ENCODE peak calls at places on chromosomes 3 and 15, in nine cellular contexts. D, Q, G, I, A, V, N, K and C are unnamed samples.

GRCh38 chr15:72998681-72999466 is 53.4 kb upstream of the NEO1 start:
- DNase-seq in V (no peak), N (no peak), Q (no peak), G (no peak), I (no peak), A (no peak), K (no peak), D (no peak), C (no peak)

GRCh38 chr3:101938262-101938847 is 89.0 kb downstream of the NFKBIZ start:
- DNase-seq in Q (no peak), A (no peak), I (no peak), V (no peak), N (no peak), D (no peak), K (no peak), G (peak; percentile 27), C (no peak)

GRCh38 chr3:87145553-87145952 is 81.6 kb upstream of the CHMP2B start:
- DNase-seq in D (no peak), N (no peak), G (peak; percentile 50), V (no peak), Q (no peak), A (no peak), I (peak; percentile 44), K (no peak), C (no peak)

GRCh38 chr3:190737451-190737850 is 125.0 kb downstream of the GMNC start:
- DNase-seq in G (no peak), I (no peak), V (no peak), D (no peak), A (no peak), Q (no peak), K (no peak), N (no peak), C (no peak)

GRCh38 chr3:10768995-10769394 is 47.0 kb upstream of the SLC6A11 start:
- DNase-seq in N (no peak), V (no peak), A (no peak), K (no peak), Q (no peak), I (no peak), D (no peak), G (no peak), C (no peak)

GRCh38 chr3:3366391-3366790 is 186.9 kb upstream of the CRBN start:
- DNase-seq in K (no peak), Q (no peak), A (no peak), I (no peak), V (no peak), D (no peak), G (no peak), N (no peak), C (no peak)

GRCh38 chr3:46660003-46660402 is 33.5 kb downstream of the ALS2CL start:
- DNase-seq in I (no peak), V (no peak), K (no peak), Q (no peak), N (no peak), D (no peak), G (no peak), A (no peak), C (no peak)

GRCh38 chr15:94305133-94305532 is 73.8 kb downstream of the MCTP2 start:
- DNase-seq in D (no peak), A (no peak), G (no peak), K (no peak), Q (no peak), N (no peak), I (no peak), V (no peak), C (no peak)

GRCh38 chr3:40598338-40598737 is 73.6 kb downstream of the ZNF621 start:
- DNase-seq in I (no peak), D (no peak), N (no peak), K (no peak), A (no peak), G (no peak), Q (no peak), V (no peak), C (no peak)

GRCh38 chr3:45054196-45054857 is 28.2 kb downstream of the CLEC3B start:
- DNase-seq in D (peak; percentile 81), I (peak; percentile 81), A (no peak), V (no peak), G (peak; percentile 74), Q (no peak), K (no peak), N (no peak), C (no peak)

GRCh38 chr3:29513236-29513635 is 232.4 kb downstream of the RBMS3 start:
- DNase-seq in D (peak; percentile 59), V (no peak), I (peak; percentile 68), G (no peak), A (no peak), N (no peak), K (no peak), Q (no peak), C (no peak)

GRCh38 chr15:34085746-34086145 is 15.9 kb downstream of the EMC7 start:
- DNase-seq in G (peak; percentile 4), V (no peak), I (no peak), K (no peak), D (peak; percentile 57), N (no peak), A (no peak), Q (no peak), C (no peak)

GRCh38 chr3:190229632-190230424 is 92.4 kb downstream of the CLDN1 start:
- DNase-seq in I (peak; percentile 31), Q (peak; percentile 3), A (no peak), D (peak; percentile 74), V (no peak), N (no peak), K (no peak), G (peak; percentile 78), C (no peak)

GRCh38 chr3:128506721-128507120 is 13.7 kb upstream of the GATA2 start:
- DNase-seq in K (no peak), N (no peak), V (no peak), G (no peak), Q (no peak), D (no peak), I (no peak), A (no peak), C (no peak)

GRCh38 chr3:143011705-143012104 is 10.3 kb downstream of the U2SURP start:
- DNase-seq in N (no peak), D (no peak), Q (no peak), I (no peak), K (no peak), V (no peak), G (no peak), A (no peak), C (no peak)

GRCh38 chr3:23389089-23389488 is 186.0 kb downstream of the UBE2E2 start:
- DNase-seq in G (no peak), N (no peak), D (no peak), I (no peak), Q (no peak), K (no peak), V (no peak), A (no peak), C (no peak)

GRCh38 chr3:62923092-62923491 is 47.9 kb upstream of the CADPS start:
- DNase-seq in G (no peak), N (no peak), D (peak; percentile 35), K (no peak), Q (no peak), A (no peak), V (no peak), I (no peak), C (no peak)

GRCh38 chr15:59189224-59189623 is 17.4 kb upstream of the LDHAL6B start:
- DNase-seq in N (no peak), K (no peak), D (no peak), A (no peak), V (no peak), I (no peak), G (no peak), Q (no peak), C (no peak)

GRCh38 chr3:17141699-17142098 is 256.9 kb downstream of the PLCL2 start:
- DNase-seq in I (no peak), Q (no peak), D (no peak), V (no peak), A (no peak), N (no peak), K (no peak), G (no peak), C (no peak)
- H3K4me3 ChIP-seq in I (no peak overlapping the region), Q (no peak overlapping the region), D (no peak overlapping the region), V (no peak overlapping the region), A (no peak overlapping the region), N (no peak overlapping the region), K (no peak overlapping the region), G (no peak overlapping the region), C (no peak overlapping the region)

GRCh38 chr3:196486263-196486662 is 17.3 kb downstream of the RNF168 start:
- DNase-seq in K (no peak), I (peak; percentile 12), Q (no peak), G (peak; percentile 15), D (no peak), A (no peak), V (no peak), N (no peak), C (no peak)
- TF ChIP-seq CTCF in K (peak; percentile 22), I (peak; percentile 36), Q (peak; percentile 43), G (peak; percentile 52), D (peak; percentile 11), A (no peak), V (no peak), N (no peak), C (peak; percentile 57)

GRCh38 chr15:49468440-49468839 is 45.4 kb downstream of the FGF7 start:
- DNase-seq in I (no peak), K (no peak), A (no peak), G (peak; percentile 47), Q (no peak), V (no peak), D (no peak), N (no peak), C (no peak)

GRCh38 chr15:49466119-49466518 is 43.1 kb downstream of the FGF7 start:
- DNase-seq in D (no peak), A (no peak), G (no peak), K (no peak), V (no peak), Q (no peak), I (no peak), N (no peak), C (no peak)

GRCh38 chr15:49471733-49472132 is 48.7 kb downstream of the FGF7 start:
- DNase-seq in A (no peak), Q (no peak), K (no peak), G (no peak), D (no peak), V (no peak), I (no peak), N (no peak), C (no peak)

GRCh38 chr15:49464513-49464912 is 41.5 kb downstream of the FGF7 start:
- DNase-seq in D (no peak), G (no peak), Q (no peak), A (no peak), K (no peak), V (no peak), I (no peak), N (no peak), C (no peak)

GRCh38 chr15:49467782-49468181 is 44.7 kb downstream of the FGF7 start:
- DNase-seq in N (no peak), K (no peak), I (peak; percentile 39), G (peak; percentile 68), A (no peak), Q (no peak), V (no peak), D (no peak), C (no peak)
- H3K4me3 ChIP-seq in N (no peak overlapping the region), K (peak overlapping the region; percentile 36), I (no peak overlapping the region), G (no peak overlapping the region), A (no peak overlapping the region), Q (no peak overlapping the region), V (no peak overlapping the region), D (no peak overlapping the region), C (no peak overlapping the region)

DNA sequence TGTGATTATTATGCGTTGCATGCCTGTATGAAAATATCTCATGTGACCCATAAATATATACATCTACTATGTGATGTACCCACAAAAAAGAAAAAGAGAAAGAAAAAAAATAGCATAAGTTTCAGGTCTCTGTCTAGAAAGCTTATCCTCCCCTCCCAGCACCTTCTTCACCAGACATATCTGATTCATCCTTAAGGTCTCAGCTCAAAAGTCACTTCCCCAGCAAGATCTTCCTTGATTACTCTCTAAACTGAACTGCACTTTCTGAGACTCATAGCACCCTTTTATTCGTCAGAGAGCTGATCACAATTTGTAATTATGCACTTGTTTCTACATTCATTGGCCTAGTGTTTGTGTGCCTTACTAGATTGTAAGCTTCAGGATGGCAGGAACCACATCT is 11.1 kb upstream of the PTPN9 start:
- DNase-seq in V (no peak), A (no peak), Q (no peak), G (no peak), D (no peak), N (no peak), I (no peak), K (no peak), C (no peak)
- TF ChIP-seq CTCF in V (no peak), A (no peak), Q (no peak), G (no peak), D (no peak), N (no peak), I (no peak), K (no peak), C (no peak)